ENCODE peak calls at places on chromosomes 7 and 10, in seven cellular contexts. One of them, this sample, is unnamed.

GRCh38 chr7:30472771-30473392 is 5.7 kb downstream of the NOD1 start:
- DNase-seq in Calu3: no peak
- DNase-seq in tibial nerve: no peak
- DNase-seq in choroid plexus epithelial cell: peak; percentile 86
- DNase-seq in NCI-H1092 treated with DMSO at 0.1 percent for 48 hours: no peak
- DNase-seq in PC-9: peak; percentile 24
- DNase-seq in A172: no peak
- DNase-seq in this sample: no peak

GRCh38 chr7:117972606-117973005 is 99.4 kb upstream of the CTTNBP2 start:
- DNase-seq in tibial nerve: peak; percentile 49
- DNase-seq in choroid plexus epithelial cell: peak; percentile 2
- DNase-seq in Calu3: no peak
- DNase-seq in NCI-H1092 treated with DMSO at 0.1 percent for 48 hours: no peak
- DNase-seq in A172: no peak
- DNase-seq in PC-9: no peak
- DNase-seq in this sample: no peak

GRCh38 chr10:77186936-77187335 is 450.7 kb downstream of the KCNMA1 start:
- DNase-seq in tibial nerve: no peak
- DNase-seq in NCI-H1092 treated with DMSO at 0.1 percent for 48 hours: no peak
- DNase-seq in Calu3: no peak
- DNase-seq in A172: no peak
- DNase-seq in choroid plexus epithelial cell: no peak
- DNase-seq in PC-9: no peak
- DNase-seq in this sample: no peak

GRCh38 chr10:11488126-11488525 is 123.3 kb downstream of the USP6NL start:
- DNase-seq in choroid plexus epithelial cell: peak; percentile 20
- DNase-seq in tibial nerve: no peak
- DNase-seq in Calu3: no peak
- DNase-seq in A172: no peak
- DNase-seq in NCI-H1092 treated with DMSO at 0.1 percent for 48 hours: no peak
- DNase-seq in PC-9: no peak
- DNase-seq in this sample: no peak

GRCh38 chr10:116828121-116828520 is 21.2 kb upstream of the ENO4 start:
- DNase-seq in choroid plexus epithelial cell: no peak
- DNase-seq in tibial nerve: no peak
- DNase-seq in NCI-H1092 treated with DMSO at 0.1 percent for 48 hours: no peak
- DNase-seq in A172: no peak
- DNase-seq in PC-9: no peak
- DNase-seq in Calu3: no peak
- DNase-seq in this sample: no peak

GRCh38 chr7:47074702-47075153 is 507.2 kb downstream of the TNS3 start:
- DNase-seq in tibial nerve: no peak
- DNase-seq in choroid plexus epithelial cell: peak; percentile 42
- DNase-seq in Calu3: no peak
- DNase-seq in A172: no peak
- DNase-seq in NCI-H1092 treated with DMSO at 0.1 percent for 48 hours: no peak
- DNase-seq in PC-9: no peak
- DNase-seq in this sample: no peak

GRCh38 chr7:101542527-101543241 is 86.4 kb downstream of the MYL10 start:
- DNase-seq in PC-9: peak; percentile 77
- DNase-seq in Calu3: peak; percentile 77
- DNase-seq in tibial nerve: peak; percentile 93
- DNase-seq in NCI-H1092 treated with DMSO at 0.1 percent for 48 hours: peak; percentile 43
- DNase-seq in choroid plexus epithelial cell: peak; percentile 58
- DNase-seq in A172: peak; percentile 60
- DNase-seq in this sample: peak; percentile 53

GRCh38 chr7:45103958-45104843 is 7.3 kb downstream of the TBRG4 start:
- DNase-seq in choroid plexus epithelial cell: no peak
- DNase-seq in PC-9: no peak
- DNase-seq in tibial nerve: no peak
- DNase-seq in NCI-H1092 treated with DMSO at 0.1 percent for 48 hours: no peak
- DNase-seq in A172: no peak
- DNase-seq in Calu3: no peak
- DNase-seq in this sample: no peak

GRCh38 chr7:18607025-18607424 is 111.5 kb downstream of the HDAC9 start:
- DNase-seq in Calu3: no peak
- DNase-seq in NCI-H1092 treated with DMSO at 0.1 percent for 48 hours: no peak
- DNase-seq in A172: no peak
- DNase-seq in choroid plexus epithelial cell: peak; percentile 68
- DNase-seq in tibial nerve: no peak
- DNase-seq in PC-9: no peak
- DNase-seq in this sample: no peak

GRCh38 chr7:141915565-141915964 is 634 bp upstream of the OR9A4 start:
- DNase-seq in NCI-H1092 treated with DMSO at 0.1 percent for 48 hours: no peak
- DNase-seq in tibial nerve: no peak
- DNase-seq in PC-9: peak; percentile 52
- DNase-seq in Calu3: peak; percentile 69
- DNase-seq in A172: peak; percentile 2
- DNase-seq in choroid plexus epithelial cell: no peak
- DNase-seq in this sample: no peak

GRCh38 chr7:135333196-135333595 is 99.6 kb downstream of the STRA8 start:
- DNase-seq in Calu3: no peak
- DNase-seq in A172: no peak
- DNase-seq in tibial nerve: no peak
- DNase-seq in PC-9: no peak
- DNase-seq in choroid plexus epithelial cell: no peak
- DNase-seq in NCI-H1092 treated with DMSO at 0.1 percent for 48 hours: no peak
- DNase-seq in this sample: no peak

GRCh38 chr7:133235212-133235883 is 17.5 kb upstream of the EXOC4 start:
- DNase-seq in NCI-H1092 treated with DMSO at 0.1 percent for 48 hours: peak; percentile 58
- DNase-seq in PC-9: no peak
- DNase-seq in tibial nerve: no peak
- DNase-seq in A172: no peak
- DNase-seq in choroid plexus epithelial cell: peak; percentile 45
- DNase-seq in Calu3: no peak
- DNase-seq in this sample: no peak

GRCh38 chr7:116780966-116781365 is 81.4 kb upstream of the CAPZA2 start:
- DNase-seq in choroid plexus epithelial cell: no peak
- DNase-seq in A172: no peak
- DNase-seq in tibial nerve: no peak
- DNase-seq in NCI-H1092 treated with DMSO at 0.1 percent for 48 hours: no peak
- DNase-seq in PC-9: peak; percentile 89
- DNase-seq in Calu3: peak; percentile 78
- DNase-seq in this sample: no peak

GRCh38 chr7:127150543-127150942 is 102.2 kb downstream of the GRM8 start:
- DNase-seq in Calu3: no peak
- DNase-seq in choroid plexus epithelial cell: no peak
- DNase-seq in NCI-H1092 treated with DMSO at 0.1 percent for 48 hours: no peak
- DNase-seq in A172: no peak
- DNase-seq in PC-9: no peak
- DNase-seq in tibial nerve: no peak
- DNase-seq in this sample: no peak

GRCh38 chr7:134844200-134844599 is 64.8 kb downstream of the CALD1 start:
- DNase-seq in choroid plexus epithelial cell: no peak
- DNase-seq in A172: no peak
- DNase-seq in tibial nerve: no peak
- DNase-seq in NCI-H1092 treated with DMSO at 0.1 percent for 48 hours: no peak
- DNase-seq in PC-9: no peak
- DNase-seq in Calu3: peak; percentile 18
- DNase-seq in this sample: no peak

GRCh38 chr10:17730667-17731066 is 21.3 kb upstream of the TMEM236 start:
- DNase-seq in NCI-H1092 treated with DMSO at 0.1 percent for 48 hours: no peak
- DNase-seq in A172: no peak
- DNase-seq in tibial nerve: no peak
- DNase-seq in PC-9: no peak
- DNase-seq in choroid plexus epithelial cell: no peak
- DNase-seq in Calu3: no peak
- DNase-seq in this sample: no peak

GRCh38 chr7:149720372-149721083 is 52.9 kb downstream of the ZNF467 start:
- DNase-seq in PC-9: no peak
- DNase-seq in tibial nerve: peak; percentile 46
- DNase-seq in choroid plexus epithelial cell: no peak
- DNase-seq in Calu3: peak; percentile 83
- DNase-seq in NCI-H1092 treated with DMSO at 0.1 percent for 48 hours: no peak
- DNase-seq in A172: no peak
- DNase-seq in this sample: no peak

GRCh38 chr7:151672706-151673105 is 153.0 kb upstream of the RHEB start:
- DNase-seq in Calu3: no peak
- DNase-seq in NCI-H1092 treated with DMSO at 0.1 percent for 48 hours: no peak
- DNase-seq in PC-9: no peak
- DNase-seq in tibial nerve: no peak
- DNase-seq in A172: no peak
- DNase-seq in choroid plexus epithelial cell: no peak
- DNase-seq in this sample: no peak

GRCh38 chr7:23604296-23604640 is 7.1 kb downstream of the CCDC126 start:
- DNase-seq in choroid plexus epithelial cell: peak; percentile 54
- DNase-seq in Calu3: no peak
- DNase-seq in PC-9: no peak
- DNase-seq in A172: no peak
- DNase-seq in tibial nerve: no peak
- DNase-seq in NCI-H1092 treated with DMSO at 0.1 percent for 48 hours: no peak
- DNase-seq in this sample: no peak

GRCh38 chr10:122190151-122190550 is 80.9 kb upstream of the BTBD16 start:
- DNase-seq in PC-9: no peak
- DNase-seq in Calu3: no peak
- DNase-seq in A172: no peak
- DNase-seq in NCI-H1092 treated with DMSO at 0.1 percent for 48 hours: no peak
- DNase-seq in tibial nerve: no peak
- DNase-seq in choroid plexus epithelial cell: no peak
- DNase-seq in this sample: no peak

GRCh38 chr10:133444342-133445267 is 9.1 kb upstream of the SCART1 start:
- DNase-seq in Calu3: no peak
- DNase-seq in PC-9: no peak
- DNase-seq in A172: no peak
- DNase-seq in NCI-H1092 treated with DMSO at 0.1 percent for 48 hours: no peak
- DNase-seq in tibial nerve: no peak
- DNase-seq in choroid plexus epithelial cell: no peak
- DNase-seq in this sample: no peak

GRCh38 chr7:22681852-22682657 is 44.9 kb upstream of the IL6 start:
- DNase-seq in A172: no peak
- DNase-seq in choroid plexus epithelial cell: no peak
- DNase-seq in NCI-H1092 treated with DMSO at 0.1 percent for 48 hours: no peak
- DNase-seq in Calu3: no peak
- DNase-seq in tibial nerve: no peak
- DNase-seq in PC-9: no peak
- DNase-seq in this sample: no peak

GRCh38 chr7:152884321-152884720 is 124.8 kb downstream of the ACTR3B start:
- DNase-seq in NCI-H1092 treated with DMSO at 0.1 percent for 48 hours: no peak
- DNase-seq in tibial nerve: no peak
- DNase-seq in choroid plexus epithelial cell: no peak
- DNase-seq in A172: no peak
- DNase-seq in PC-9: no peak
- DNase-seq in Calu3: no peak
- DNase-seq in this sample: no peak

GRCh38 chr7:98869374-98870070 is at the start of gene TMEM130:
- DNase-seq in Calu3: no peak
- DNase-seq in A172: no peak
- DNase-seq in PC-9: no peak
- DNase-seq in tibial nerve: no peak
- DNase-seq in choroid plexus epithelial cell: peak; percentile 15
- DNase-seq in NCI-H1092 treated with DMSO at 0.1 percent for 48 hours: no peak
- DNase-seq in this sample: no peak

GRCh38 chr7:41205600-41205999 is 497.3 kb downstream of the INHBA start:
- DNase-seq in Calu3: no peak
- DNase-seq in NCI-H1092 treated with DMSO at 0.1 percent for 48 hours: no peak
- DNase-seq in choroid plexus epithelial cell: no peak
- DNase-seq in tibial nerve: no peak
- DNase-seq in PC-9: no peak
- DNase-seq in A172: no peak
- DNase-seq in this sample: no peak

GRCh38 chr7:75536940-75537538 is 44.9 kb downstream of the SPDYE5 start:
- DNase-seq in choroid plexus epithelial cell: no peak
- DNase-seq in PC-9: no peak
- DNase-seq in Calu3: no peak
- DNase-seq in NCI-H1092 treated with DMSO at 0.1 percent for 48 hours: no peak
- DNase-seq in tibial nerve: no peak
- DNase-seq in A172: no peak
- DNase-seq in this sample: no peak

GRCh38 chr10:124654686-124655085 is 89.5 kb downstream of the FAM53B start:
- DNase-seq in choroid plexus epithelial cell: no peak
- DNase-seq in Calu3: no peak
- DNase-seq in PC-9: no peak
- DNase-seq in NCI-H1092 treated with DMSO at 0.1 percent for 48 hours: no peak
- DNase-seq in tibial nerve: no peak
- DNase-seq in A172: no peak
- DNase-seq in this sample: no peak

GRCh38 chr10:97081621-97082235 is 104.0 kb downstream of the SLIT1 start:
- DNase-seq in NCI-H1092 treated with DMSO at 0.1 percent for 48 hours: no peak
- DNase-seq in A172: peak; percentile 71
- DNase-seq in Calu3: peak; percentile 59
- DNase-seq in PC-9: peak; percentile 31
- DNase-seq in tibial nerve: no peak
- DNase-seq in choroid plexus epithelial cell: peak; percentile 76
- DNase-seq in this sample: no peak

GRCh38 chr10:6052247-6053221 is 9.6 kb downstream of the IL2RA start:
- DNase-seq in choroid plexus epithelial cell: no peak
- DNase-seq in A172: no peak
- DNase-seq in Calu3: peak; percentile 52
- DNase-seq in tibial nerve: no peak
- DNase-seq in NCI-H1092 treated with DMSO at 0.1 percent for 48 hours: no peak
- DNase-seq in PC-9: peak; percentile 62
- DNase-seq in this sample: no peak

GRCh38 chr7:151738925-151739324 is 138.0 kb downstream of the PRKAG2 start:
- DNase-seq in tibial nerve: no peak
- DNase-seq in A172: no peak
- DNase-seq in choroid plexus epithelial cell: no peak
- DNase-seq in NCI-H1092 treated with DMSO at 0.1 percent for 48 hours: no peak
- DNase-seq in Calu3: no peak
- DNase-seq in PC-9: no peak
- DNase-seq in this sample: no peak

GRCh38 chr10:112820320-112820719 is 129.7 kb upstream of the TCF7L2 start:
- DNase-seq in PC-9: no peak
- DNase-seq in tibial nerve: no peak
- DNase-seq in A172: no peak
- DNase-seq in choroid plexus epithelial cell: no peak
- DNase-seq in NCI-H1092 treated with DMSO at 0.1 percent for 48 hours: no peak
- DNase-seq in Calu3: no peak
- DNase-seq in this sample: no peak

GRCh38 chr7:5692845-5693278 is 88.6 kb downstream of the RNF216 start:
- DNase-seq in PC-9: peak; percentile 29
- DNase-seq in Calu3: no peak
- DNase-seq in NCI-H1092 treated with DMSO at 0.1 percent for 48 hours: peak; percentile 54
- DNase-seq in choroid plexus epithelial cell: peak; percentile 62
- DNase-seq in tibial nerve: no peak
- DNase-seq in A172: peak; percentile 78
- DNase-seq in this sample: peak; percentile 89

GRCh38 chr7:141071260-141071854 is 2.5 kb upstream of the TMEM178B start:
- DNase-seq in tibial nerve: no peak
- DNase-seq in A172: no peak
- DNase-seq in NCI-H1092 treated with DMSO at 0.1 percent for 48 hours: peak; percentile 95
- DNase-seq in Calu3: peak; percentile 43
- DNase-seq in PC-9: no peak
- DNase-seq in choroid plexus epithelial cell: peak; percentile 23
- DNase-seq in this sample: peak; percentile 90

GRCh38 chr10:131858118-131858515 is 42.7 kb upstream of the PPP2R2D start:
- DNase-seq in Calu3: no peak
- DNase-seq in choroid plexus epithelial cell: no peak
- DNase-seq in PC-9: no peak
- DNase-seq in A172: no peak
- DNase-seq in NCI-H1092 treated with DMSO at 0.1 percent for 48 hours: no peak
- DNase-seq in tibial nerve: no peak
- DNase-seq in this sample: no peak